ENCODE peak calls at places on chromosomes 4 and X, in five cellular contexts. K is GM04504, H is Right ventricle myocardium superior, C is activated T-helper 1 cell treated with Interleukin-2 at 50 U/mL for 16 hours, S is progenitor cell of endocrine pancreas. T is an unnamed sample.

GRCh38 chr4:8273450-8273849 is 3.9 kb downstream of the HTRA3 start:
- DNase-seq in K (no peak), H (no peak), C (no peak), S (no peak), T (no peak)

GRCh38 chrX:100994352-100995281 is 25.1 kb downstream of the ARL13A start:
- DNase-seq in K (peak; percentile 6), H (no peak), C (no peak), S (no peak), T (peak; percentile 18)

GRCh38 chrX:22526339-22526738 is 253.6 kb downstream of the CBLL2 start:
- DNase-seq in K (peak; percentile 12), H (no peak), C (no peak), S (no peak), T (no peak)

GRCh38 chrX:137387646-137388045 is 178.3 kb upstream of the ZIC3 start:
- DNase-seq in K (no peak), H (no peak), C (no peak), S (no peak), T (no peak)

GRCh38 chrX:150854856-150855255 is 43.6 kb downstream of the CD99L2 start:
- DNase-seq in K (no peak), H (no peak), C (no peak), S (no peak), T (no peak)

GRCh38 chrX:12685541-12685940 is 105.7 kb upstream of the PRPS2 start:
- DNase-seq in K (no peak), H (no peak), C (no peak), S (no peak), T (no peak)

GRCh38 chr4:168892456-168892855 is 117.6 kb downstream of the CBR4 start:
- DNase-seq in K (no peak), H (no peak), C (no peak), S (no peak), T (no peak)

GRCh38 chr4:100492129-100492528 is 25.7 kb downstream of the EMCN start:
- DNase-seq in K (no peak), H (no peak), C (no peak), S (no peak), T (no peak)

GRCh38 chr4:151573945-151574344 is 165.0 kb downstream of the FHIP1A start:
- DNase-seq in K (no peak), H (no peak), C (no peak), S (no peak), T (no peak)

GRCh38 chrX:24025741-24026402 is 1.1 kb downstream of the KLHL15 start:
- DNase-seq in K (peak; percentile 28), H (no peak), C (no peak), S (no peak), T (no peak)

GRCh38 chr4:126354784-126355183 is 1040.0 kb downstream of the FAT4 start:
- DNase-seq in K (no peak), H (no peak), C (no peak), S (no peak), T (no peak)

GRCh38 chrX:71989768-71990167 is 79.1 kb downstream of the NHSL2 start:
- DNase-seq in K (no peak), H (peak; percentile 37), C (no peak), S (no peak), T (no peak)

GRCh38 chrX:136652822-136653723 is 5.1 kb downstream of the CD40LG start:
- DNase-seq in K (no peak), H (peak; percentile 45), C (no peak), S (no peak), T (no peak)

GRCh38 chrX:8455600-8455999 is 9.0 kb upstream of the VCX3B start:
- DNase-seq in K (no peak), H (no peak), C (no peak), S (no peak), T (peak; percentile 23)

GRCh38 chr4:34362654-34363053 is 1881.7 kb downstream of the ARAP2 start:
- DNase-seq in K (no peak), H (no peak), C (no peak), S (no peak), T (no peak)

GRCh38 chr4:144666539-144667175 is 20.7 kb downstream of the HHIP start:
- DNase-seq in K (peak; percentile 18), H (no peak), C (no peak), S (no peak), T (no peak)

GRCh38 chr4:104591505-104591904 is 96.8 kb upstream of the CXXC4 start:
- DNase-seq in K (no peak), H (no peak), C (no peak), S (no peak), T (no peak)

GRCh38 chrX:153600921-153601320 is 2.0 kb upstream of the CCNQ start:
- DNase-seq in K (no peak), H (no peak), C (no peak), S (no peak), T (no peak)

GRCh38 chr4:1072830-1073446 is 40.4 kb downstream of the RNF212 start:
- DNase-seq in K (no peak), H (no peak), C (peak; percentile 14), S (no peak), T (peak; percentile 73)

GRCh38 chr4:6697096-6697495 is 3.4 kb downstream of the S100P start:
- DNase-seq in K (no peak), H (no peak), C (no peak), S (no peak), T (no peak)

GRCh38 chr4:147090486-147090885 is 144.8 kb upstream of the TTC29 start:
- DNase-seq in K (no peak), H (no peak), C (no peak), S (no peak), T (no peak)

GRCh38 chr4:112127048-112127637 is 18.1 kb upstream of the FAM241A start:
- DNase-seq in K (no peak), H (no peak), C (no peak), S (no peak), T (no peak)

GRCh38 chrX:65644621-65645287 is 22.7 kb upstream of the MSN start:
- DNase-seq in K (peak; percentile 71), H (peak; percentile 90), C (no peak), S (no peak), T (no peak)

GRCh38 chr4:8649631-8650261 is 57.2 kb downstream of the CPZ start:
- DNase-seq in K (no peak), H (no peak), C (no peak), S (no peak), T (no peak)

GRCh38 chr4:43651991-43652390 is 759.5 kb downstream of the GRXCR1 start:
- DNase-seq in K (no peak), H (no peak), C (no peak), S (no peak), T (no peak)

GRCh38 chrX:125505207-125505606 is 185.5 kb downstream of the TEX13C start:
- DNase-seq in K (no peak), H (no peak), C (no peak), S (no peak), T (no peak)

GRCh38 chr4:38493068-38493467 is 170.9 kb upstream of the KLF3 start:
- DNase-seq in K (no peak), H (no peak), C (no peak), S (no peak), T (no peak)

GRCh38 chr4:4308800-4309441 is 18.9 kb downstream of the ZBTB49 start:
- DNase-seq in K (peak; percentile 68), H (no peak), C (no peak), S (no peak), T (no peak)

GRCh38 chr4:11471613-11472012 is 42.9 kb upstream of the HS3ST1 start:
- DNase-seq in K (no peak), H (no peak), C (peak; percentile 17), S (no peak), T (no peak)